ENCODE peak calls at places on chromosome 7, in nine cellular contexts. V, M, S, A, Q, C, H, P and K are unnamed samples.
A peak's percentile ranks its signal among the peaks of the same experiment; 100 is the strongest.

GRCh38 chr7:19113855-19114590 is 3.4 kb downstream of the TWIST1 start:
- DNase-seq in V (no peak), M (no peak), H (no peak), A (no peak), C (no peak), S (no peak), P (no peak), Q (no peak), K (peak; percentile 29)

GRCh38 chr7:114921636-114922150 is at the start of gene MDFIC:
- DNase-seq in C (no peak), Q (peak; percentile 64), A (no peak), M (no peak), P (no peak), V (peak; percentile 28), H (no peak), S (no peak), K (no peak)

GRCh38 chr7:32890553-32891045 is 961 bp downstream of the KBTBD2 start:
- DNase-seq in P (no peak), C (peak; percentile 55), S (no peak), Q (peak; percentile 27), H (no peak), V (peak; percentile 48), A (no peak), M (peak; percentile 28), K (peak; percentile 73)

GRCh38 chr7:82726038-82726800 is 282.6 kb upstream of the CACNA2D1 start:
- DNase-seq in V (no peak), A (no peak), S (no peak), P (no peak), C (no peak), Q (no peak), M (no peak), H (no peak), K (no peak)

GRCh38 chr7:128168667-128169210 is 72.3 kb upstream of the LEP start:
- DNase-seq in P (no peak), S (peak; percentile 78), A (no peak), H (no peak), M (no peak), V (no peak), C (peak; percentile 89), Q (peak; percentile 96), K (peak; percentile 22)

GRCh38 chr7:115289966-115290365 is 368.1 kb downstream of the MDFIC start:
- DNase-seq in C (no peak), V (no peak), M (no peak), P (no peak), A (no peak), S (no peak), H (no peak), Q (no peak), K (no peak)

GRCh38 chr7:66095010-66095409 is 19.4 kb downstream of the ASL start:
- DNase-seq in C (no peak), P (no peak), V (no peak), S (no peak), H (no peak), Q (no peak), M (no peak), A (no peak), K (no peak)

GRCh38 chr7:105602325-105603305 is 21.3 kb upstream of the EFCAB10 start:
- DNase-seq in V (no peak), Q (no peak), H (no peak), C (no peak), S (no peak), A (no peak), P (no peak), M (no peak), K (no peak)

GRCh38 chr7:140230862-140231778 is 54.3 kb upstream of the KDM7A start:
- DNase-seq in C (peak; percentile 92), S (peak; percentile 32), H (no peak), M (peak; percentile 16), V (peak; percentile 66), Q (peak; percentile 94), P (peak; percentile 40), A (no peak), K (peak; percentile 9)

GRCh38 chr7:87926581-87927461 is 7.2 kb upstream of the ADAM22 start:
- DNase-seq in M (no peak), H (no peak), Q (peak; percentile 90), P (no peak), V (peak; percentile 53), S (peak; percentile 49), C (peak; percentile 94), A (no peak), K (no peak)